ENCODE peak calls at places on chromosomes 2 and 18, in eight cellular contexts. I, M, W, A, Q, S, D and V are unnamed samples.

GRCh38 chr2:128385365-128385764 is 66.7 kb upstream of the HS6ST1 start:
- DNase-seq in M (no peak), D (no peak), I (no peak), S (no peak), W (peak; percentile 40), Q (no peak), A (no peak), V (no peak)

GRCh38 chr18:159037-159652 is 788 bp downstream of the USP14 start:
- DNase-seq in I (no peak), W (no peak), D (no peak), M (no peak), A (no peak), Q (peak; percentile 26), S (peak; percentile 23), V (no peak)

GRCh38 chr2:205757271-205757670 is 75.0 kb downstream of the NRP2 start:
- DNase-seq in M (no peak), S (no peak), W (no peak), I (no peak), D (no peak), Q (no peak), A (no peak), V (no peak)

GRCh38 chr2:19881866-19882265 is 19.9 kb downstream of the TTC32 start:
- DNase-seq in M (no peak), Q (no peak), I (no peak), S (no peak), D (no peak), W (no peak), A (peak; percentile 31), V (no peak)

GRCh38 chr2:9654429-9655100 is 23.8 kb upstream of the YWHAQ start:
- DNase-seq in I (no peak), D (no peak), M (no peak), Q (no peak), W (no peak), S (no peak), A (no peak), V (peak; percentile 39)

GRCh38 chr2:174577967-174578589 is 19.5 kb downstream of the WIPF1 start:
- DNase-seq in M (peak; percentile 61), S (peak; percentile 78), D (peak; percentile 26), A (no peak), I (no peak), W (no peak), Q (peak; percentile 51), V (peak; percentile 17)

GRCh38 chr18:46856975-46857374 is 60.3 kb downstream of the PIAS2 start:
- DNase-seq in W (no peak), S (peak; percentile 5), I (no peak), A (no peak), D (no peak), M (no peak), Q (no peak), V (no peak)

GRCh38 chr2:12718662-12719399 is 2.1 kb downstream of the TRIB2 start:
- DNase-seq in A (peak; percentile 62), Q (peak; percentile 50), S (no peak), M (no peak), D (no peak), W (no peak), I (peak; percentile 34), V (no peak)

GRCh38 chr2:234861841-234862735 is 89.7 kb upstream of the SH3BP4 start:
- DNase-seq in D (no peak), A (no peak), S (peak; percentile 21), M (no peak), W (peak; percentile 80), I (no peak), Q (no peak), V (no peak)

GRCh38 chr2:203453858-203454451 is 81.1 kb downstream of the RAPH1 start:
- DNase-seq in W (no peak), S (peak; percentile 78), I (no peak), Q (peak; percentile 52), A (no peak), M (peak; percentile 61), D (peak; percentile 24), V (peak; percentile 48)

GRCh38 chr2:219645631-219646527 is 18.4 kb downstream of the SLC4A3 start:
- DNase-seq in S (peak; percentile 92), I (no peak), M (peak; percentile 80), Q (no peak), A (peak; percentile 13), W (no peak), D (peak; percentile 27), V (no peak)

GRCh38 chr2:208064220-208064951 is 39.1 kb upstream of the PLEKHM3 start:
- DNase-seq in I (peak; percentile 68), S (peak; percentile 93), W (no peak), M (peak; percentile 92), Q (no peak), D (peak; percentile 77), A (no peak), V (no peak)

GRCh38 chr2:43321446-43321845 is 95.0 kb upstream of the ZFP36L2 start:
- DNase-seq in A (no peak), M (no peak), I (no peak), S (no peak), Q (no peak), W (no peak), D (no peak), V (no peak)

GRCh38 chr18:58784601-58785137 is 80.0 kb upstream of the ZNF532 start:
- DNase-seq in M (no peak), Q (no peak), A (no peak), D (no peak), S (no peak), I (no peak), W (peak; percentile 77), V (no peak)

GRCh38 chr2:229974271-229974670 is 52.0 kb downstream of the FBXO36 start:
- DNase-seq in A (no peak), S (peak; percentile 96), Q (no peak), D (peak; percentile 24), I (no peak), W (no peak), M (peak; percentile 6), V (no peak)

GRCh38 chr2:201621293-201621999 is 21.9 kb downstream of the TMEM237 start:
- DNase-seq in W (no peak), S (no peak), I (no peak), M (peak; percentile 39), Q (no peak), D (no peak), A (no peak), V (no peak)

GRCh38 chr2:100865819-100866462 is 46.0 kb downstream of the NPAS2 start:
- DNase-seq in S (peak; percentile 54), I (peak; percentile 81), A (no peak), M (peak; percentile 45), Q (no peak), W (no peak), D (no peak), V (no peak)

GRCh38 chr2:223954401-223954800 is 2.9 kb upstream of the MRPL44 start:
- DNase-seq in W (no peak), A (no peak), S (peak; percentile 82), Q (no peak), M (peak; percentile 86), D (peak; percentile 60), I (peak; percentile 57), V (no peak)

GRCh38 chr2:215454519-215454918 is 18.7 kb upstream of the FN1 start:
- DNase-seq in I (no peak), S (peak; percentile 70), M (peak; percentile 66), A (no peak), D (no peak), Q (peak; percentile 42), W (no peak), V (peak; percentile 11)

GRCh38 chr18:11147371-11147860 is 2.0 kb downstream of the PIEZO2 start:
- DNase-seq in Q (no peak), A (no peak), D (no peak), M (no peak), I (no peak), W (no peak), S (no peak), V (no peak)

GRCh38 chr2:158714420-158714819 is 80.7 kb upstream of the DAPL1 start:
- DNase-seq in Q (no peak), M (no peak), I (no peak), S (no peak), D (no peak), W (no peak), A (no peak), V (no peak)

GRCh38 chr2:211204456-211204855 is 648.1 kb downstream of the CPS1 start:
- DNase-seq in D (no peak), Q (no peak), M (no peak), W (no peak), A (no peak), I (no peak), S (no peak), V (no peak)
- H3K4me3 ChIP-seq in D (no peak overlapping the region), Q (no peak overlapping the region), M (no peak overlapping the region), W (no peak overlapping the region), A (no peak overlapping the region), I (no peak overlapping the region), S (no peak overlapping the region), V (no peak overlapping the region)

GRCh38 chr2:86336350-86337234 is 834 bp downstream of the REEP1 start:
- DNase-seq in S (no peak), Q (no peak), W (no peak), D (no peak), I (no peak), M (no peak), A (no peak), V (peak; percentile 8)
- TF ChIP-seq CTCF in S (no peak), Q (no peak), W (no peak), D (no peak), I (no peak), M (no peak), A (no peak), V (no peak)

DNA sequence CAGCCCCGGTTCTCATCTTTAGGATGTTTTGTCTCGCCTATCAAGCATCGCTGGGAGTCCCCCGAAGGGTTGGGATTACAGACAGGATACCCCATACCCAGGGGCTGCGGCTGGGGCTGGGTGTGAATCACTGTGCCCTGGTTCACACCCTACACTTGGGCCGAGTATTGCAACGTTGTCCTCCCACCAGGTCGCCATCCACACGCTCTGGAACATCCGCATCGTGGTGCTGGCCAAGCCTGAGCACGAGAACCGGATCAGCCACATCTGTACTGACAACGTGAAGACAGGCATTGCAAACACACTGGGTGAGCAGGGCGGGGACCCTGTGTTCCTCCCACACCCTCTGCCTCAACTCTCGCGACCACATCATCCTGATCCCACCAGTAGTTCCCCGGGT is 87.4 kb upstream of the ATG16L1 start:
- DNase-seq in S (no peak), D (no peak), Q (no peak), W (no peak), A (no peak), I (no peak), M (no peak), V (no peak)
- H3K4me3 ChIP-seq in S (no peak overlapping the region), D (no peak overlapping the region), Q (no peak overlapping the region), W (no peak overlapping the region), A (no peak overlapping the region), I (no peak overlapping the region), M (no peak overlapping the region), V (no peak overlapping the region)

DNA sequence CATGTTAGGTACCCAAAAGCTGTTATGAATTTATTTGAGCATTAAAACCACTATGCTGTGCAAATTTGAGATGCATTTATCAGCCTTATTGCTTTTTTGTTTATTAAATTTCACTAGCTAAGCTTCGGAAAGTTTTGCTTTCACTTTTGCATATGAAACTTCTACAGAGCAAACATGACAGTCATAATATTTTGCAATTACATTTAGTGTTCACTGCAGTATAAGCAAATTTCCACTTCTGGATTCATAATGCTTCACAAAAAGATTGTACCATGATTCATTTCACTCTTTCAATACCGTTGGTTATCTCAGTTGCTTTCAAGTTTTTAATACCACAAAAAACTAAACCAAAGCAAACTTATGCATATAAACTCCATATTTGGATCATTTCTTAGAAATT is 228.7 kb upstream of the SLC8A1 start:
- DNase-seq in I (no peak), Q (no peak), M (no peak), S (peak; percentile 38), W (no peak), A (no peak), D (no peak), V (no peak)
- TF ChIP-seq CTCF in I (no peak), Q (no peak), M (no peak), S (no peak), W (no peak), A (no peak), D (no peak), V (no peak)